ENCODE peak calls at places on chromosomes 7 and 10, in four cellular contexts. T, B, E and H are unnamed samples.

GRCh38 chr10:3137958-3138726 is 34.4 kb downstream of the PITRM1 start:
- DNase-seq in T (no peak), B (no peak), E (no peak), H (no peak)

GRCh38 chr10:75272896-75273295 is 37.1 kb upstream of the COMTD1 start:
- DNase-seq in T (no peak), B (no peak), E (no peak), H (no peak)

GRCh38 chr10:24503627-24504320 is 219.9 kb downstream of the ARHGAP21 start:
- DNase-seq in T (no peak), B (peak; percentile 64), E (peak; percentile 54), H (peak; percentile 52)

GRCh38 chr10:35040761-35041501 is 49.2 kb downstream of the CUL2 start:
- DNase-seq in T (no peak), B (no peak), E (no peak), H (no peak)

GRCh38 chr10:7407368-7408002 is 3.3 kb downstream of the SFMBT2 start:
- DNase-seq in T (peak; percentile 23), B (no peak), E (peak; percentile 24), H (peak; percentile 47)

GRCh38 chr10:77418211-77418640 is 219.4 kb downstream of the KCNMA1 start:
- DNase-seq in T (no peak), B (no peak), E (no peak), H (no peak)

GRCh38 chr10:74743401-74743800 is 83.0 kb upstream of the KAT6B start:
- DNase-seq in T (no peak), B (no peak), E (no peak), H (no peak)

GRCh38 chr10:29144126-29144525 is 144.7 kb upstream of the LYZL1 start:
- DNase-seq in T (no peak), B (no peak), E (no peak), H (no peak)

GRCh38 chr10:85983051-85983450 is 383.5 kb downstream of the GRID1 start:
- DNase-seq in T (no peak), B (no peak), E (no peak), H (no peak)

GRCh38 chr7:45689011-45689796 is 115.0 kb downstream of the ADCY1 start:
- DNase-seq in T (no peak), B (no peak), E (no peak), H (no peak)

GRCh38 chr7:13017325-13017853 is 330.0 kb downstream of the ARL4A start:
- DNase-seq in T (no peak), B (no peak), E (no peak), H (no peak)

GRCh38 chr7:26398436-26399308 is 107.0 kb downstream of the SNX10 start:
- DNase-seq in T (peak; percentile 69), B (peak; percentile 86), E (peak; percentile 47), H (peak; percentile 87)

GRCh38 chr10:99450624-99451498 is 20.4 kb upstream of the GOT1 start:
- DNase-seq in T (peak; percentile 16), B (no peak), E (no peak), H (no peak)

GRCh38 chr7:144513332-144513731 is 109.8 kb upstream of the NOBOX start:
- DNase-seq in T (no peak), B (peak; percentile 73), E (peak; percentile 12), H (peak; percentile 11)
- TF ChIP-seq CTCF in T (peak; percentile 45), B (peak; percentile 60), E (no peak), H (peak; percentile 49)

DNA sequence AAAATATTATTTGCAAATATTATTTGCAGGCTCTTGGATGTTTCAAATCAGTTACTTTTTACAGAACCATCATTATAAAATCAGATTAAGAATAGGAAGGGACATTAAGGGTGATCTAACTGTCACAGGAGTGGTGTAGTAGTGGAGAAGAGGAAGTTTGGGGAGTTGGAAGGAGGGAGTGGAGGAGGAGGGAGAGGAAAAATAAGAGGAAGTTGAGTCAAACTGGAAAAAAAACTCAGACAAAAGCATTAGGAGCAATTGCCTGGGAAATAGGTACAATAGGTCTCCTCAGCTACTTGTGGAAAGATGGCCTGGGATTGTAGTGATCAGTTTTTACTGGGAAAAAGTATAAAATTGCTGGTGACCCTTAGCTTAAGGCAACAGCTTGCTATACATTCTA is 77.7 kb upstream of the GPR37 start:
- DNase-seq in T (no peak), B (no peak), E (no peak), H (no peak)
- TF ChIP-seq CTCF in T (no peak), B (no peak), E (no peak), H (no peak)

DNA sequence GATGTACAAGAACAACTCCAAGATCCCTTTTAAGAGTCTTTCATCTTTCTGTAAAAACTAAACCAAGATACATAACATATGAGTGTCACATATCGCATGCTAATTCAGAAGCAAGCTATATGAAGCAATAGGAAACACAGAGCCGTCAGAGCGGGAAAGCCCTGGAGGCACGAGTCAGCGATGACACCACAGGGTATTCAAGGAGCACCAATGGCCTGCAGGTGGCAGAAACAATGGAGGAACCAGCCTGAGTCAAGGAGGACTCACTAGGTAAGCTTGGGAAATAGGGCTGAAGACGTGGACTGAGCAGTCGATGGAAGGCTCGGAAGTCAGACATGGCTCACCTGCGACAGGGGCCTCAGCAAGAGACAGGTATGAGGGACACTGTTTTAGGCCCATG is 214.4 kb downstream of the FAM107B start:
- DNase-seq in T (no peak), B (no peak), E (peak; percentile 41), H (no peak)
- TF ChIP-seq CTCF in T (no peak), B (no peak), E (no peak), H (no peak)

GRCh38 chr7:151501676-151502075 is 18.0 kb downstream of the RHEB start:
- DNase-seq in T (no peak), B (no peak), E (no peak), H (no peak)
- TF ChIP-seq CTCF in T (no peak), B (no peak), E (no peak), H (no peak)

GRCh38 chr10:101014230-101014884 is 14.7 kb downstream of the LZTS2 start:
- DNase-seq in T (peak; percentile 90), B (peak; percentile 62), E (peak; percentile 90), H (peak; percentile 89)

GRCh38 chr10:101016814-101017213 is 14.1 kb downstream of the PDZD7 start:
- DNase-seq in T (no peak), B (no peak), E (no peak), H (no peak)

GRCh38 chr10:101013365-101013825 is 13.8 kb downstream of the LZTS2 start:
- DNase-seq in T (no peak), B (no peak), E (no peak), H (no peak)

GRCh38 chr10:101014966-101015581 is 15.5 kb downstream of the LZTS2 start:
- DNase-seq in T (no peak), B (no peak), E (no peak), H (no peak)

DNA sequence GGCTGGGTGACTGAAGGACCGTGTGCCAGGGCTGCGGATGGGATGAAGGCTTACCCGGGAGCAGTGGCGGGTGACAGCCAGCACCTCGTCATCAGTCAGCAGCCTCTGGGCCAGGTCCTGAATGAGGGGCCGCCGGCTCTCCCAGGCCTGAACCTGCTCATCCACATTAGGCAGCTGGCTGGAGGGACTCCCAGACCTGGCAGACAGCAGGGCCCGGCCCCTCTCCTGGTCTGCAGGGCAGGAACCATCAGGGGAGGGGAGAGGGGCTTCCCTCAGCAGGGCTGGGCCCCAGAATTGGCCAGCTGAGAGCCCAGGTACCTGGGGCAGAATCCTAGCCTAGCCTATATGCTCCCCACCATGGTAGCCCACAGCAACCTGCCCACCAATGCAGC is 15.4 kb downstream of the PDZD7 start:
- DNase-seq in T (no peak), B (no peak), E (no peak), H (no peak)
- TF ChIP-seq CTCF in T (no peak), B (no peak), E (no peak), H (no peak)

GRCh38 chr10:129335396-129335795 is 131.6 kb upstream of the MGMT start:
- DNase-seq in T (no peak), B (no peak), E (no peak), H (no peak)

GRCh38 chr10:129329375-129330040 is 137.5 kb upstream of the MGMT start:
- DNase-seq in T (no peak), B (no peak), E (no peak), H (no peak)

GRCh38 chr10:129334326-129334725 is 132.7 kb upstream of the MGMT start:
- DNase-seq in T (no peak), B (no peak), E (no peak), H (no peak)

GRCh38 chr10:129335942-129336341 is 131.1 kb upstream of the MGMT start:
- DNase-seq in T (no peak), B (no peak), E (no peak), H (no peak)

GRCh38 chr10:129332476-129332875 is 134.6 kb upstream of the MGMT start:
- DNase-seq in T (no peak), B (no peak), E (peak; percentile 55), H (no peak)
- TF ChIP-seq CTCF in T (peak; percentile 55), B (peak; percentile 44), E (peak; percentile 66), H (peak; percentile 39)

GRCh38 chr10:82256275-82256674 is 381.3 kb downstream of the NRG3 start:
- DNase-seq in T (no peak), B (no peak), E (no peak), H (no peak)
- TF ChIP-seq CTCF in T (no peak), B (no peak), E (no peak), H (no peak)